ENCODE peak calls at places on chromosomes 1 and 21, in seven cellular contexts. J, B, N, H, M, L and X are unnamed samples.

GRCh38 chr1:204529371-204529895 is 13.2 kb downstream of the MDM4 start:
- DNase-seq in J (no peak), B (no peak), N (no peak), H (no peak), M (no peak), L (no peak), X (no peak)

GRCh38 chr1:17198476-17199258 is 6.3 kb upstream of the PADI1 start:
- DNase-seq in J (no peak), B (peak), N (no peak), H (no peak), M (no peak), L (no peak), X (no peak)

GRCh38 chr1:227919916-227920315 is 27.8 kb downstream of the WNT9A start:
- DNase-seq in J (no peak), B (no peak), N (no peak), H (no peak), M (no peak), L (no peak), X (no peak)

GRCh38 chr21:35838987-35839763 is 221.2 kb downstream of the SETD4 start:
- DNase-seq in J (no peak), B (no peak), N (no peak), H (no peak), M (no peak), L (no peak), X (no peak)

GRCh38 chr1:179141592-179142244 is 59.8 kb downstream of the TOR3A start:
- DNase-seq in J (peak), B (no peak), N (peak), H (peak), M (no peak), L (no peak), X (no peak)

GRCh38 chr1:118563969-118564951 is 379.2 kb upstream of the SPAG17 start:
- DNase-seq in J (no peak), B (no peak), N (no peak), H (no peak), M (peak), L (no peak), X (no peak)

GRCh38 chr1:119008483-119009299 is 20.5 kb upstream of the TBX15 start:
- DNase-seq in J (peak), B (no peak), N (peak), H (peak), M (peak), L (no peak), X (no peak)

GRCh38 chr1:183832472-183832871 is 27.6 kb downstream of the RGL1 start:
- DNase-seq in J (no peak), B (no peak), N (no peak), H (no peak), M (no peak), L (no peak), X (no peak)

GRCh38 chr21:46000731-46001641 is 19.4 kb downstream of the COL6A1 start:
- DNase-seq in J (no peak), B (peak), N (no peak), H (no peak), M (no peak), L (no peak), X (peak)

GRCh38 chr1:154097873-154098272 is 57.0 kb downstream of the NUP210L start:
- DNase-seq in J (no peak), B (no peak), N (no peak), H (no peak), M (no peak), L (no peak), X (no peak)

GRCh38 chr21:46112731-46113215 is 14.9 kb downstream of the COL6A2 start:
- DNase-seq in J (no peak), B (peak), N (no peak), H (no peak), M (no peak), L (no peak), X (no peak)

GRCh38 chr1:231817813-231818212 is 191.2 kb downstream of the DISC1 start:
- DNase-seq in J (no peak), B (no peak), N (no peak), H (peak), M (no peak), L (no peak), X (no peak)

GRCh38 chr1:156664046-156664948 is 12.9 kb downstream of the NES start:
- DNase-seq in J (peak), B (no peak), N (no peak), H (peak), M (no peak), L (no peak), X (no peak)

GRCh38 chr1:10217748-10218441 is 7.5 kb downstream of the KIF1B start:
- DNase-seq in J (no peak), B (no peak), N (peak), H (peak), M (no peak), L (no peak), X (no peak)

GRCh38 chr1:160178731-160179130 is 11.6 kb upstream of the CASQ1 start:
- DNase-seq in J (no peak), B (no peak), N (no peak), H (no peak), M (no peak), L (no peak), X (no peak)

GRCh38 chr1:100896481-100896982 is 642 bp downstream of the SLC30A7 start:
- DNase-seq in J (peak), B (no peak), N (peak), H (peak), M (peak), L (peak), X (peak)

GRCh38 chr1:12184008-12184681 is 17.4 kb downstream of the TNFRSF1B start:
- DNase-seq in J (peak), B (peak), N (peak), H (peak), M (no peak), L (no peak), X (no peak)